ENCODE peak calls at places on chromosomes 6 and 20, in five cellular contexts. Y is uterus, I is dermis blood vessel endothelial cell, Z is aorta, N is hypothalamus. V is an unnamed sample.

GRCh38 chr20:43957392-43957791 is 42.7 kb downstream of the TOX2 start:
- DNase-seq in Y (no peak), I (no peak), Z (no peak), N (no peak), V (no peak)

GRCh38 chr6:99822741-99823512 is 171.1 kb downstream of the MCHR2 start:
- DNase-seq in Y (no peak), I (peak; percentile 70), Z (no peak), N (peak; percentile 58), V (peak; percentile 47)

GRCh38 chr6:31354248-31354647 is 2.7 kb downstream of the HLA-B start:
- DNase-seq in Y (no peak), I (no peak), Z (no peak), N (no peak), V (no peak)

GRCh38 chr6:156622185-156622584 is 155.0 kb upstream of the ARID1B start:
- DNase-seq in Y (no peak), I (no peak), Z (no peak), N (no peak), V (no peak)

GRCh38 chr6:155882527-155883333 is 427.1 kb upstream of the NOX3 start:
- DNase-seq in Y (no peak), I (peak; percentile 32), Z (no peak), N (no peak), V (no peak)

GRCh38 chr6:154425034-154425433 is 68.4 kb upstream of the IPCEF1 start:
- DNase-seq in Y (no peak), I (no peak), Z (no peak), N (no peak), V (no peak)

GRCh38 chr20:35443003-35443402 is 5.0 kb upstream of the GDF5 start:
- DNase-seq in Y (no peak), I (no peak), Z (no peak), N (no peak), V (no peak)

GRCh38 chr6:10518461-10519216 is 2.5 kb upstream of the GCNT2 start:
- DNase-seq in Y (no peak), I (peak; percentile 89), Z (no peak), N (no peak), V (peak; percentile 90)

GRCh38 chr6:186221-186965 is 105.9 kb upstream of the DUSP22 start:
- DNase-seq in Y (no peak), I (no peak), Z (no peak), N (no peak), V (no peak)

GRCh38 chr6:87799651-87800050 is 97.6 kb upstream of the AKIRIN2 start:
- DNase-seq in Y (no peak), I (no peak), Z (no peak), N (no peak), V (no peak)

GRCh38 chr6:8958894-8959511 is 523.7 kb upstream of the SLC35B3 start:
- DNase-seq in Y (no peak), I (no peak), Z (no peak), N (no peak), V (no peak)

GRCh38 chr20:2799688-2800589 is 488 bp downstream of the CPXM1 start:
- DNase-seq in Y (no peak), I (no peak), Z (no peak), N (no peak), V (no peak)

GRCh38 chr20:63087872-63088680 is 81.3 kb upstream of the BHLHE23 start:
- DNase-seq in Y (peak; percentile 7), I (no peak), Z (peak; percentile 17), N (no peak), V (no peak)

GRCh38 chr6:36376742-36377141 is 10.7 kb downstream of the ETV7 start:
- DNase-seq in Y (no peak), I (no peak), Z (no peak), N (no peak), V (no peak)

GRCh38 chr20:23147964-23148720 is 62.0 kb upstream of the CD93 start:
- DNase-seq in Y (no peak), I (peak; percentile 81), Z (peak; percentile 89), N (no peak), V (peak; percentile 91)

GRCh38 chr20:62885808-62886708 is 24.4 kb upstream of the TCFL5 start:
- DNase-seq in Y (no peak), I (no peak), Z (no peak), N (no peak), V (no peak)

GRCh38 chr6:2854394-2854982 is 12.8 kb upstream of the SERPINB1 start:
- DNase-seq in Y (no peak), I (peak; percentile 94), Z (peak; percentile 68), N (peak; percentile 54), V (peak; percentile 96)

GRCh38 chr20:6595704-6596103 is 171.8 kb upstream of the BMP2 start:
- DNase-seq in Y (no peak), I (peak; percentile 69), Z (no peak), N (no peak), V (peak; percentile 46)

GRCh38 chr6:21367148-21367547 is 226.4 kb upstream of the SOX4 start:
- DNase-seq in Y (no peak), I (no peak), Z (no peak), N (no peak), V (no peak)

GRCh38 chr6:135451617-135452190 is 45.8 kb downstream of the AHI1 start:
- DNase-seq in Y (no peak), I (peak; percentile 70), Z (no peak), N (peak; percentile 4), V (peak; percentile 42)

GRCh38 chr6:101401792-101402617 is 8.5 kb downstream of the GRIK2 start:
- DNase-seq in Y (no peak), I (no peak), Z (no peak), N (peak; percentile 81), V (no peak)

GRCh38 chr6:113907107-113907506 is 50.0 kb downstream of the MARCKS start:
- DNase-seq in Y (no peak), I (peak; percentile 64), Z (no peak), N (no peak), V (no peak)

GRCh38 chr20:23222531-23223200 is 127.9 kb upstream of the NXT1 start:
- DNase-seq in Y (no peak), I (no peak), Z (no peak), N (no peak), V (no peak)

GRCh38 chr6:21987501-21987957 is 309.3 kb downstream of the PRL start:
- DNase-seq in Y (peak; percentile 80), I (peak; percentile 95), Z (peak; percentile 84), N (no peak), V (peak; percentile 32)

GRCh38 chr20:48667889-48668413 is 159.8 kb downstream of the PREX1 start:
- DNase-seq in Y (no peak), I (peak; percentile 96), Z (no peak), N (no peak), V (peak; percentile 80)

GRCh38 chr6:33985333-33985751 is 160.5 kb downstream of the GRM4 start:
- DNase-seq in Y (no peak), I (no peak), Z (no peak), N (no peak), V (no peak)